ENCODE peak calls at places on chromosomes 11 and 22, in eight cellular contexts. B, A, M, C, H, Y, U and P are unnamed samples.

GRCh38 chr22:48494256-48494967 is 1333.3 kb downstream of the BRD1 start:
- DNase-seq in A (no peak), H (no peak), U (peak), C (no peak), Y (no peak), B (no peak), M (no peak), P (no peak)

GRCh38 chr11:116466231-116466630 is 306.6 kb downstream of the BUD13 start:
- DNase-seq in Y (no peak), C (no peak), B (no peak), A (no peak), M (no peak), U (no peak), H (no peak), P (no peak)

GRCh38 chr22:40215266-40215665 is 37.5 kb downstream of the TNRC6B start:
- DNase-seq in B (no peak), U (no peak), C (peak), M (no peak), A (no peak), H (no peak), Y (no peak), P (peak)

GRCh38 chr22:23289851-23290724 is 109.8 kb downstream of the BCR start:
- DNase-seq in A (peak), Y (no peak), U (peak), H (peak), B (peak), M (peak), C (no peak), P (peak)

GRCh38 chr11:33476945-33477584 is 219.9 kb downstream of the HIPK3 start:
- DNase-seq in U (no peak), Y (no peak), M (no peak), C (no peak), B (no peak), H (no peak), A (no peak), P (no peak)

GRCh38 chr11:73001615-73002014 is 140.5 kb downstream of the FCHSD2 start:
- DNase-seq in M (no peak), A (no peak), U (no peak), Y (no peak), B (no peak), H (no peak), C (no peak), P (no peak)

GRCh38 chr22:38921801-38922200 is 35.6 kb upstream of the APOBEC3A start:
- DNase-seq in Y (no peak), H (no peak), U (no peak), B (no peak), A (no peak), C (no peak), M (no peak), P (no peak)

GRCh38 chr11:125593113-125593761 is 585 bp downstream of the STT3A start:
- DNase-seq in U (no peak), Y (no peak), C (no peak), A (peak), H (no peak), M (no peak), B (peak), P (no peak)

GRCh38 chr11:122168218-122168617 is 52.2 kb upstream of the BLID start:
- DNase-seq in A (no peak), C (no peak), U (no peak), Y (no peak), B (no peak), M (no peak), H (no peak), P (no peak)

GRCh38 chr11:61152816-61153592 is 8.2 kb downstream of the VPS37C start:
- DNase-seq in U (peak), Y (no peak), C (no peak), H (no peak), A (no peak), M (no peak), B (no peak), P (no peak)

GRCh38 chr11:16356057-16356750 is at the start of gene SOX6:
- DNase-seq in H (peak), A (no peak), M (no peak), C (no peak), B (no peak), Y (no peak), U (no peak), P (no peak)

GRCh38 chr11:104694259-104695070 is 203.8 kb downstream of the CASP12 start:
- DNase-seq in Y (no peak), U (no peak), B (no peak), A (no peak), M (no peak), H (no peak), C (no peak), P (no peak)

GRCh38 chr11:34585870-34586654 is 34.8 kb upstream of the EHF start:
- DNase-seq in B (peak), C (no peak), Y (no peak), M (no peak), U (no peak), A (no peak), H (no peak), P (no peak)

GRCh38 chr11:26578998-26579635 is 7.1 kb upstream of the MUC15 start:
- DNase-seq in M (no peak), Y (no peak), B (no peak), C (no peak), H (no peak), U (no peak), A (no peak), P (no peak)

GRCh38 chr11:126990716-126991480 is 9.7 kb downstream of the KIRREL3 start:
- DNase-seq in A (no peak), C (no peak), H (no peak), Y (no peak), U (no peak), B (no peak), M (no peak), P (no peak)

GRCh38 chr22:36757608-36758220 is 18.2 kb downstream of the IFT27 start:
- DNase-seq in M (peak), H (peak), C (peak), A (peak), B (peak), Y (no peak), U (peak), P (peak)

GRCh38 chr11:34483475-34483874 is 30.1 kb downstream of the ELF5 start:
- DNase-seq in M (no peak), U (no peak), A (no peak), Y (no peak), H (no peak), B (no peak), C (no peak), P (no peak)

GRCh38 chr11:12120031-12121008 is 9.9 kb downstream of the MICAL2 start:
- DNase-seq in C (no peak), H (no peak), M (no peak), B (no peak), Y (no peak), U (no peak), A (no peak), P (no peak)

GRCh38 chr22:36287881-36288515 is 35.1 kb downstream of the APOL1 start:
- DNase-seq in A (no peak), M (no peak), U (peak), Y (no peak), C (no peak), B (no peak), H (no peak), P (no peak)

GRCh38 chr11:70048279-70049024 is 29.7 kb upstream of the ANO1 start:
- DNase-seq in B (peak), M (no peak), A (peak), C (no peak), Y (peak), H (no peak), U (no peak), P (no peak)

GRCh38 chr11:4610258-4610935 is 2.4 kb upstream of the TRIM68 start:
- DNase-seq in U (no peak), H (no peak), M (no peak), Y (no peak), B (no peak), A (no peak), C (no peak), P (no peak)

GRCh38 chr11:85697747-85698146 is 11.8 kb upstream of the CCDC89 start:
- DNase-seq in M (no peak), H (no peak), C (no peak), A (no peak), U (no peak), Y (no peak), B (no peak), P (no peak)

GRCh38 chr22:36026741-36027140 is 1.9 kb downstream of the RBFOX2 start:
- DNase-seq in Y (no peak), C (no peak), U (no peak), B (no peak), M (no peak), H (no peak), A (no peak), P (no peak)

DNA sequence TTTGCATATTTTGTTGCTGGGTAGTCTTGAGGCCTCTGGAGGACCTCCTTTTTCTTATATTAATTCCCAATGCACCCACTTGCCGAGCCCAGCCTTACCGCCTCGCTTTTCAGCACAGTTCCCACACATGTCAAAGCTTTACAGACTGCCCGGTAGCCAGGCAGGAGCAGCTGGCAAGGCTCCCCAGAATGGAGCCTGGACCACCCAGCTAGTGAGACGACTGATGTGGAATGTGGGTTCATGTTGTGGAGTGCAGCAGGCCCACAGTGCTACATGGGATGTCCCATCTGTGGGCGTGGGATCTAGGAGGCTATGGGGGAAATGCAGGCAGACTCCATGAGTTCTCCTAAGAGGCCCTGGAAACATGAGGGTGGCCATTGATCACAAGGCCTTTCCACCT is 99.4 kb upstream of the MTMR2 start:
- DNase-seq in U (no peak), B (no peak), H (no peak), Y (no peak), M (no peak), A (no peak), C (no peak), P (no peak)
- TF ChIP-seq EP300 in U (no peak), B (no peak), H (no peak), Y (no peak), M (no peak), A (no peak), C (no peak), P (no peak)

DNA sequence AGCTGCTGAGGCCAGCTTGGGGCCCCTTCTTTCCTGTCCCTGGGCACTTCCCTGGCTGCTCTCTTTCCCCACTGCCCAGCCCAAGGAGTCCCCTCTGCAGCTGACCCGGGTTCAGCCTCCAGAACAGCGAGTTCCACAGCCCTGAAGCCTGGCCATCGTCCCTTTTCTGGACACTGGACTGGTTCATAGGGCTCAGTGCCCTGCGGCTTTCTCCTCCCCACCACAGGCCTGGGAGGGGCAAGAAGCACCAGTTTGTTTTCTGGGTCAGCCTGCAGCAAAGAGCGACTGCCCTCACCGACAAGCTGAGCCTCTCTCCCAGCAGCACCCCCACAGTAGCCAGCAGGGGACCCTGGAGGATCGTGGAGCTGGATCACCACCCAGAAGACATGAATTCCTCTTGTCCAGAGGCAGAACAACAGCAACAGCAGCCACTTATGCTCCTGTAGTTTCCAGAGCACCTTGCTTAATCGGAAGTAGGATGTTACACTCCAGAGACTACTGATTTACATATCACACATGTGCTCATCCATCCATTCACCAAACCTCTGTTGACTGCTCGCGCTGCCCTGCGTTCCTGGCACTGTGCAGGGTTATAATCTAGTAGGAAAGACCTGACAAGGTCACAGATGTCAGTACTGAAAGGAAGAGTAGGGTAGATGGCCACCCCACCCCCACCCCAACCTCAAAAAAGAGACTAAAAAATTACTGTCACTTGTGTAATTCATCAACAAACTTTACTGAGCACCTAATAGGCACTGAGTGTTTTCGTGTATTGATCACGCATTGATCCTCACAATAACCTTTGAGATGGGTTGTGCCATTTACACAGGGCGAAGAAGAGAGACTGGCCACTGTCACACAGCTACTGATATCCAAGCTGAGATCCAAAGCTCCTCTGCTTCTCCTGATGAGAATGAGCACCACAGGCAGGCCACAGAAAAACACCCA is 13.0 kb upstream of the CXCR5 start:
- DNase-seq in C (no peak), Y (no peak), M (peak), A (peak), U (peak), H (peak), B (no peak), P (no peak)
- H3K4me3 ChIP-seq in C (peak), Y (peak), M (no peak), A (no peak), U (no peak), H (peak), B (no peak), P (peak)

DNA sequence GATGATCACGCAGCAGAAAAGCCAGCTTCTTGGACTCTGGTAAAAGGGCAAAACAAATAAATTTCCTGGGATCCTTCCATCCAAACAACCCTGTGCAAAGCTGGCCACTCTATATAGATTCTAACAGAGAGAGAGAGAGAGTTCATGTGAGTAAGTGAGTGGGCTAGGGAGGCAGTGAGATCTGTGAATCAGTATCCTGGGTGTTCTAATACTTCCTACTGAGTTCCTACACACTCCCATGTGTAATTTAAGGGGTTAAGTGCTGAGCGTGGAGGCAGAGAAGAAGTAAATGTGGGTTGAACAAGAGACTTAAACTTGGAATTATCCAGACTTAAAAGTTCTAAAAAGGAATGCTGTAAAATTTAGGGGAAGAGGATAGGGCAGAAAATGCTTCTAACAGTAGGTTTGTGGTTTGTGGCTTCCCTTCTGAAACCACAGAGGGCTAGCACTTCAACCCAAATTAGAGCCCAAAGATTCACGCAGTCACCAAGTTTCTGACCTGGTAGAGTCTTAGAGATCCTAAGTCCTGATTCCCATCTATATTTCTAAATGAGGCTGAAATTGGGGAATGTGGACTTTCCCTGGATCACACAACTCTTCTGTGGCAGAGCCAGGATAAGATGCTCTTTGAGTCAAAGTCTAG is 413.9 kb downstream of the TENM4 start:
- DNase-seq in C (no peak), H (no peak), Y (no peak), U (no peak), M (no peak), B (no peak), A (no peak), P (no peak)
- TF ChIP-seq EP300 in C (no peak), H (no peak), Y (no peak), U (no peak), M (no peak), B (no peak), A (no peak), P (no peak)

GRCh38 chr11:65539401-65540289 is 14.8 kb downstream of the SCYL1 start:
- DNase-seq in H (no peak), Y (no peak), A (peak), M (no peak), B (no peak), U (peak), C (no peak), P (peak)
- H3K4me3 ChIP-seq in H (peak), Y (peak), A (peak), M (peak), B (peak), U (peak), C (peak), P (peak)

GRCh38 chr11:67262731-67263675 is 3.3 kb upstream of the GRK2 start:
- DNase-seq in C (peak), Y (no peak), U (peak), H (peak), B (peak), A (peak), M (peak), P (peak)
- TF ChIP-seq EP300 in C (no peak), Y (no peak), U (no peak), H (peak), B (no peak), A (no peak), M (no peak), P (no peak)

GRCh38 chr11:44957051-44957515 is 6.4 kb upstream of the TP53I11 start:
- DNase-seq in U (no peak), M (peak), A (no peak), C (no peak), B (no peak), H (no peak), Y (no peak), P (no peak)
- H3K4me3 ChIP-seq in U (no peak), M (no peak), A (no peak), C (no peak), B (no peak), H (no peak), Y (peak), P (no peak)

GRCh38 chr22:45291061-45291930 is 6.5 kb downstream of the UPK3A start:
- DNase-seq in H (no peak), C (no peak), Y (no peak), A (no peak), B (no peak), U (no peak), M (no peak), P (no peak)
- TF ChIP-seq EP300 in H (no peak), C (no peak), Y (no peak), A (no peak), B (no peak), U (no peak), M (no peak), P (no peak)

GRCh38 chr11:83007477-83007876 is 64.2 kb downstream of the RAB30 start:
- DNase-seq in A (no peak), H (no peak), C (no peak), U (no peak), B (no peak), Y (no peak), M (no peak), P (no peak)
- H3K4me3 ChIP-seq in A (no peak), H (no peak), C (no peak), U (no peak), B (no peak), Y (no peak), M (no peak), P (no peak)

GRCh38 chr11:91691872-91692271 is 532.7 kb upstream of the FAT3 start:
- DNase-seq in A (no peak), U (no peak), H (no peak), B (no peak), C (no peak), Y (no peak), M (no peak), P (no peak)
- TF ChIP-seq EP300 in A (no peak), U (no peak), H (no peak), B (no peak), C (no peak), Y (no peak), M (no peak), P (no peak)